ENCODE peak calls at places on chromosomes 6 and 20, in five cellular contexts. One of them, this sample, is unnamed.

GRCh38 chr20:9163995-9164394 is 95.1 kb downstream of the PLCB4 start:
- DNase-seq in iris pigment epithelial cell: no peak
- DNase-seq in neural crest cell: no peak
- DNase-seq in astrocyte of the spinal cord: no peak
- DNase-seq in psoas muscle: no peak
- DNase-seq in this sample: no peak

GRCh38 chr6:113381232-113381631 is 475.9 kb upstream of the MARCKS start:
- DNase-seq in iris pigment epithelial cell: peak; percentile 74
- DNase-seq in neural crest cell: no peak
- DNase-seq in astrocyte of the spinal cord: no peak
- DNase-seq in psoas muscle: no peak
- DNase-seq in this sample: no peak

GRCh38 chr6:170083236-170084051 is 207.4 kb downstream of the DLL1 start:
- DNase-seq in iris pigment epithelial cell: no peak
- DNase-seq in neural crest cell: no peak
- DNase-seq in astrocyte of the spinal cord: no peak
- DNase-seq in psoas muscle: no peak
- DNase-seq in this sample: no peak

GRCh38 chr6:53411451-53411850 is 62.7 kb upstream of the ELOVL5 start:
- DNase-seq in iris pigment epithelial cell: peak; percentile 39
- DNase-seq in neural crest cell: no peak
- DNase-seq in astrocyte of the spinal cord: no peak
- DNase-seq in psoas muscle: no peak
- DNase-seq in this sample: no peak

GRCh38 chr6:165184192-165184979 is 125.0 kb downstream of the C6orf118 start:
- DNase-seq in iris pigment epithelial cell: no peak
- DNase-seq in neural crest cell: no peak
- DNase-seq in astrocyte of the spinal cord: no peak
- DNase-seq in psoas muscle: no peak
- DNase-seq in this sample: no peak

GRCh38 chr20:1415667-1416468 is 23.0 kb upstream of the FKBP1A start:
- DNase-seq in iris pigment epithelial cell: peak; percentile 98
- DNase-seq in neural crest cell: no peak
- DNase-seq in astrocyte of the spinal cord: peak; percentile 91
- DNase-seq in psoas muscle: no peak
- DNase-seq in this sample: no peak

GRCh38 chr6:15449001-15449400 is 203.1 kb downstream of the JARID2 start:
- DNase-seq in iris pigment epithelial cell: no peak
- DNase-seq in neural crest cell: no peak
- DNase-seq in astrocyte of the spinal cord: no peak
- DNase-seq in psoas muscle: no peak
- DNase-seq in this sample: no peak

GRCh38 chr20:34374209-34374749 is 11.2 kb downstream of the ITCH start:
- DNase-seq in iris pigment epithelial cell: no peak
- DNase-seq in neural crest cell: no peak
- DNase-seq in astrocyte of the spinal cord: no peak
- DNase-seq in psoas muscle: no peak
- DNase-seq in this sample: no peak

GRCh38 chr20:15597306-15597705 is 975.9 kb downstream of the KIF16B start:
- DNase-seq in iris pigment epithelial cell: no peak
- DNase-seq in neural crest cell: no peak
- DNase-seq in astrocyte of the spinal cord: no peak
- DNase-seq in psoas muscle: no peak
- DNase-seq in this sample: no peak

GRCh38 chr20:13586133-13586532 is 52.6 kb downstream of the TASP1 start:
- DNase-seq in iris pigment epithelial cell: no peak
- DNase-seq in neural crest cell: no peak
- DNase-seq in astrocyte of the spinal cord: no peak
- DNase-seq in psoas muscle: no peak
- DNase-seq in this sample: no peak

GRCh38 chr6:149929422-149929821 is 6.5 kb upstream of the RAET1G start:
- DNase-seq in iris pigment epithelial cell: no peak
- DNase-seq in neural crest cell: no peak
- DNase-seq in astrocyte of the spinal cord: no peak
- DNase-seq in psoas muscle: no peak
- DNase-seq in this sample: no peak

GRCh38 chr20:37736132-37736531 is 42.3 kb downstream of the CTNNBL1 start:
- DNase-seq in iris pigment epithelial cell: no peak
- DNase-seq in neural crest cell: no peak
- DNase-seq in astrocyte of the spinal cord: no peak
- DNase-seq in psoas muscle: no peak
- DNase-seq in this sample: no peak

GRCh38 chr6:137677714-137678113 is 183.5 kb upstream of the OLIG3 start:
- DNase-seq in iris pigment epithelial cell: peak; percentile 40
- DNase-seq in neural crest cell: no peak
- DNase-seq in astrocyte of the spinal cord: no peak
- DNase-seq in psoas muscle: peak; percentile 17
- DNase-seq in this sample: no peak